ENCODE peak calls at places on chromosomes 13 and 19, in eight cellular contexts. Y is hepatocyte, I is brain microvascular endothelial cell, D is right atrium auricular region, C is lower leg skin, S is prostate gland, P is mammary epithelial cell, G is left lung. J is an unnamed sample.

GRCh38 chr19:5678071-5678682 is 2.1 kb downstream of the MICOS13 start:
- DNase-seq in Y (no peak), I (no peak), D (no peak), C (no peak), S (no peak), P (no peak), G (no peak), J (no peak)

GRCh38 chr13:38173403-38173802 is 176.2 kb upstream of the UFM1 start:
- DNase-seq in Y (no peak), I (no peak), D (no peak), C (no peak), S (no peak), P (no peak), G (no peak), J (no peak)

GRCh38 chr19:13241321-13242104 is 91.3 kb downstream of the IER2 start:
- DNase-seq in Y (no peak), I (no peak), D (no peak), C (no peak), S (no peak), P (peak; percentile 9), G (no peak), J (no peak)

GRCh38 chr13:98217597-98217996 is 40.5 kb upstream of the RNF113B start:
- DNase-seq in Y (no peak), I (no peak), D (no peak), C (no peak), S (no peak), P (no peak), G (peak; percentile 67), J (no peak)

GRCh38 chr13:40564342-40564997 is 102.0 kb downstream of the FOXO1 start:
- DNase-seq in Y (no peak), I (no peak), D (no peak), C (no peak), S (no peak), P (no peak), G (no peak), J (no peak)

GRCh38 chr19:17767559-17767958 is 16.3 kb downstream of the FCHO1 start:
- DNase-seq in Y (no peak), I (no peak), D (no peak), C (no peak), S (no peak), P (no peak), G (no peak), J (no peak)

GRCh38 chr19:57056972-57057371 is 62.8 kb upstream of the USP29 start:
- DNase-seq in Y (no peak), I (no peak), D (no peak), C (no peak), S (no peak), P (no peak), G (no peak), J (no peak)

GRCh38 chr13:32135655-32136054 is 104.1 kb downstream of the FRY start:
- DNase-seq in Y (no peak), I (peak; percentile 47), D (no peak), C (no peak), S (no peak), P (peak; percentile 30), G (no peak), J (no peak)

GRCh38 chr19:38850976-38851621 is 1.3 kb upstream of the HNRNPL start:
- DNase-seq in Y (peak; percentile 41), I (no peak), D (no peak), C (peak; percentile 91), S (no peak), P (no peak), G (peak; percentile 50), J (no peak)

GRCh38 chr13:50664961-50665360 is 178.5 kb downstream of the DLEU7 start:
- DNase-seq in Y (no peak), I (no peak), D (no peak), C (no peak), S (no peak), P (no peak), G (no peak), J (no peak)

GRCh38 chr13:19067767-19068166 is 113.9 kb downstream of the TUBA3C start:
- DNase-seq in Y (no peak), I (no peak), D (no peak), C (no peak), S (no peak), P (no peak), G (no peak), J (no peak)

GRCh38 chr13:40206241-40207109 is 460.0 kb downstream of the FOXO1 start:
- DNase-seq in Y (no peak), I (peak; percentile 59), D (no peak), C (no peak), S (no peak), P (peak; percentile 98), G (no peak), J (no peak)

GRCh38 chr19:6516018-6516658 is 14.0 kb upstream of the TUBB4A start:
- DNase-seq in Y (peak; percentile 98), I (peak; percentile 94), D (peak; percentile 89), C (peak; percentile 98), S (peak; percentile 90), P (peak; percentile 88), G (peak; percentile 98), J (peak; percentile 82)

GRCh38 chr13:29886446-29886845 is 36.0 kb upstream of the UBL3 start:
- DNase-seq in Y (no peak), I (no peak), D (no peak), C (no peak), S (no peak), P (no peak), G (no peak), J (no peak)

GRCh38 chr19:12484011-12484370 is 625 bp downstream of the ZNF709 start:
- DNase-seq in Y (no peak), I (no peak), D (no peak), C (no peak), S (no peak), P (no peak), G (no peak), J (no peak)

DNA sequence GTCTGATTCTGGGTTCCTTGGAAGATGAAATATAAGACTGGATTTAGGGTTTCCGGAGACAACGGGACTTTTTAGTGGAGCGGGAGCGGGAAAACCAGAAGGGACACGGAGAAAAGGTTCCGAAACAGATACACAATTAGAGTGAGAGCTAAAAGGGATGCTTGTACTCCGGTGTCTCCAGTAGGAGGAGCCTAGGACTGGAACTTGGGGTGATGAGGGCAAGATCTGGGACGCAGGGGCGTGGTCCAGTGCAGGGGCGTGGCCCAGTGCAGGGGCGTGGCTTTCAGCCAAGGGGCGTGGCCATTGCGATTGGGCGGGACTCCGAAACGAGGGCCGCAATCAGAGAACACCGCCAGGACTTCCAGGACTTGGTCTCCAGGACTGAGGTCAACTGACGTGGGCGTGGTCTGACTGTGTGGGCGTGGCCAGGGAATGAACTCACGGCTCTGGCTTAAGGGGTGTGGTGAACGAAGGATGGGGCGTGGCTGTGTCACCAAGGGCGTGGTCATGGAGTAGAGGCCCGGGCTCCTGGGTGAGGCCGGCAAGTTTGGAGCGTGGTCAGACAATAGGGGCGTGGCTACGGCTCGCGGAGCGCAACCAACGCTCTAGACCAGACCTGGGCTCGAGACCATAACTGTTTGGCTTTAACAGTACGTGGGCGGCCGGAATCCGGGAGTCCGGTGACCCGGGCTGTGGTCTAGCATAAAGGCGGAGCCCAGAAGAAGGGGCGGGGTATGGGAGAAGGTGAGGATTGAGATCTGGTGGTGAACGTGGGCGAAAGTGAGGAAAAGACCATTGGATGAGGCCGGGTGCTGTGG is at the start of gene DKKL1:
- DNase-seq in Y (peak; percentile 98), I (peak; percentile 100), D (peak; percentile 100), C (peak; percentile 100), S (peak; percentile 92), P (peak; percentile 99), G (peak; percentile 99), J (peak; percentile 99)
- TF ChIP-seq CTCF in Y (peak; percentile 12), I (peak; percentile 5), D (no peak), C (no peak), S (peak; percentile 31), P (no peak), G (no peak), J (no peak)

GRCh38 chr19:30376272-30376671 is 4.1 kb downstream of the ZNF536 start:
- DNase-seq in Y (no peak), I (no peak), D (no peak), C (peak; percentile 76), S (no peak), P (no peak), G (no peak), J (no peak)

GRCh38 chr19:30374791-30375650 is 2.8 kb downstream of the ZNF536 start:
- DNase-seq in Y (peak; percentile 26), I (no peak), D (no peak), C (peak; percentile 79), S (no peak), P (no peak), G (no peak), J (no peak)

GRCh38 chr19:30378701-30379100 is 6.5 kb downstream of the ZNF536 start:
- DNase-seq in Y (no peak), I (no peak), D (no peak), C (peak; percentile 65), S (no peak), P (no peak), G (no peak), J (no peak)

GRCh38 chr19:30375651-30376050 is 3.5 kb downstream of the ZNF536 start:
- DNase-seq in Y (no peak), I (no peak), D (no peak), C (peak; percentile 39), S (no peak), P (no peak), G (no peak), J (no peak)

GRCh38 chr19:30376826-30377425 is 4.7 kb downstream of the ZNF536 start:
- DNase-seq in Y (no peak), I (no peak), D (no peak), C (peak; percentile 62), S (no peak), P (no peak), G (no peak), J (no peak)
- TF ChIP-seq CTCF in Y (no peak), I (no peak), D (no peak), C (no peak), S (no peak), P (no peak), G (no peak), J (no peak)

GRCh38 chr19:48171584-48172170 is 1.2 kb downstream of the ZSWIM9 start:
- DNase-seq in Y (no peak), I (no peak), D (no peak), C (no peak), S (no peak), P (no peak), G (no peak), J (no peak)

GRCh38 chr19:48169585-48169973 is 565 bp downstream of the LIG1 start:
- DNase-seq in Y (peak; percentile 95), I (peak; percentile 49), D (peak; percentile 61), C (peak; percentile 94), S (peak; percentile 81), P (peak; percentile 66), G (peak; percentile 85), J (peak; percentile 88)

GRCh38 chr19:48170817-48171347 is 402 bp downstream of the ZSWIM9 start:
- DNase-seq in Y (no peak), I (no peak), D (no peak), C (no peak), S (no peak), P (peak; percentile 8), G (peak; percentile 35), J (no peak)

GRCh38 chr19:48168689-48169088 is 1.5 kb downstream of the LIG1 start:
- DNase-seq in Y (no peak), I (no peak), D (no peak), C (no peak), S (no peak), P (no peak), G (no peak), J (no peak)

GRCh38 chr19:48169974-48170803 is at the start of the genes LIG1 and ZSWIM9:
- DNase-seq in Y (peak; percentile 97), I (peak; percentile 91), D (peak; percentile 86), C (peak; percentile 97), S (peak; percentile 89), P (peak; percentile 97), G (peak; percentile 93), J (peak; percentile 95)
- TF ChIP-seq CTCF in Y (no peak), I (peak; percentile 10), D (no peak), C (peak; percentile 23), S (peak; percentile 32), P (no peak), G (no peak), J (no peak)

GRCh38 chr19:35555301-35556005 is 8.0 kb downstream of the ATP4A start:
- DNase-seq in Y (no peak), I (no peak), D (no peak), C (no peak), S (no peak), P (peak; percentile 12), G (no peak), J (no peak)
- TF ChIP-seq CTCF in Y (no peak), I (peak; percentile 59), D (no peak), C (no peak), S (no peak), P (peak; percentile 16), G (no peak), J (peak; percentile 60)

J was measured in type B pancreatic cell.